ENCODE peak calls at places on chromosomes 4 and X, in four cellular contexts. One of them, this sample, is unnamed.

GRCh38 chr4:99180367-99181169 is 36.5 kb upstream of the ADH4 start:
- DNase-seq in CD14-positive monocyte: no peak
- DNase-seq in HCT116: no peak
- DNase-seq in ovary: no peak
- DNase-seq in this sample: no peak

GRCh38 chr4:174595141-174595929 is 73.0 kb upstream of the HPGD start:
- DNase-seq in HCT116: no peak
- DNase-seq in ovary: no peak
- DNase-seq in CD14-positive monocyte: no peak
- DNase-seq in this sample: no peak

GRCh38 chr4:2830632-2831610 is 12.7 kb upstream of the ADD1 start:
- DNase-seq in HCT116: no peak
- DNase-seq in CD14-positive monocyte: peak
- DNase-seq in ovary: no peak
- DNase-seq in this sample: no peak

GRCh38 chr4:163590609-163591264 is 96.2 kb downstream of the TMA16 start:
- DNase-seq in CD14-positive monocyte: no peak
- DNase-seq in HCT116: no peak
- DNase-seq in ovary: no peak
- DNase-seq in this sample: no peak

GRCh38 chrX:82237328-82237727 is 1035.4 kb downstream of the SH3BGRL start:
- DNase-seq in HCT116: no peak
- DNase-seq in CD14-positive monocyte: no peak
- DNase-seq in ovary: no peak
- DNase-seq in this sample: no peak

GRCh38 chr4:31204895-31205294 is 484.7 kb downstream of the PCDH7 start:
- DNase-seq in CD14-positive monocyte: no peak
- DNase-seq in ovary: no peak
- DNase-seq in HCT116: no peak
- DNase-seq in this sample: no peak

GRCh38 chr4:167831853-167832252 is 260.5 kb upstream of the ANXA10 start:
- DNase-seq in HCT116: no peak
- DNase-seq in CD14-positive monocyte: no peak
- DNase-seq in ovary: no peak
- DNase-seq in this sample: no peak

GRCh38 chr4:143248827-143249226 is 64.1 kb downstream of the USP38 start:
- DNase-seq in ovary: no peak
- DNase-seq in HCT116: no peak
- DNase-seq in CD14-positive monocyte: no peak
- DNase-seq in this sample: no peak

GRCh38 chrX:22338740-22339139 is 66.0 kb downstream of the CBLL2 start:
- DNase-seq in ovary: no peak
- DNase-seq in CD14-positive monocyte: no peak
- DNase-seq in HCT116: no peak
- DNase-seq in this sample: no peak

GRCh38 chr4:24535399-24535798 is 49.0 kb downstream of the DHX15 start:
- DNase-seq in CD14-positive monocyte: no peak
- DNase-seq in HCT116: no peak
- DNase-seq in ovary: no peak
- DNase-seq in this sample: no peak

GRCh38 chr4:109254845-109255244 is 47.6 kb downstream of the COL25A1 start:
- DNase-seq in CD14-positive monocyte: no peak
- DNase-seq in ovary: no peak
- DNase-seq in HCT116: no peak
- DNase-seq in this sample: no peak

GRCh38 chrX:135453381-135453780 is 31.6 kb downstream of the SMIM10L2A start:
- DNase-seq in HCT116: no peak
- DNase-seq in CD14-positive monocyte: no peak
- DNase-seq in ovary: no peak
- DNase-seq in this sample: no peak

GRCh38 chrX:136863826-136864225 is 16.7 kb downstream of the RBMX start:
- DNase-seq in CD14-positive monocyte: no peak
- DNase-seq in ovary: no peak
- DNase-seq in HCT116: no peak
- DNase-seq in this sample: no peak

GRCh38 chrX:71616672-71617529 is 1.4 kb downstream of the CXCR3 start:
- DNase-seq in CD14-positive monocyte: no peak
- DNase-seq in ovary: no peak
- DNase-seq in HCT116: no peak
- DNase-seq in this sample: no peak

GRCh38 chr4:38667005-38667771 is 3.2 kb downstream of the KLF3 start:
- DNase-seq in HCT116: peak
- DNase-seq in ovary: peak
- DNase-seq in CD14-positive monocyte: peak
- DNase-seq in this sample: no peak

GRCh38 chr4:173834151-173834550 is 304.1 kb upstream of the HAND2 start:
- DNase-seq in ovary: no peak
- DNase-seq in HCT116: peak
- DNase-seq in CD14-positive monocyte: no peak
- DNase-seq in this sample: no peak

GRCh38 chr4:56425518-56425917 is 9.9 kb downstream of the PPAT start:
- DNase-seq in ovary: no peak
- DNase-seq in HCT116: no peak
- DNase-seq in CD14-positive monocyte: no peak
- DNase-seq in this sample: no peak

GRCh38 chr4:179029683-179030082 is 1587.4 kb upstream of the AGA start:
- DNase-seq in CD14-positive monocyte: no peak
- DNase-seq in ovary: no peak
- DNase-seq in HCT116: no peak
- DNase-seq in this sample: no peak

GRCh38 chr4:8144359-8144758 is 14.3 kb downstream of the ABLIM2 start:
- DNase-seq in CD14-positive monocyte: no peak
- DNase-seq in HCT116: no peak
- DNase-seq in ovary: no peak
- DNase-seq in this sample: no peak

GRCh38 chrX:110442631-110443030 is 84.0 kb downstream of the RTL9 start:
- DNase-seq in ovary: no peak
- DNase-seq in HCT116: no peak
- DNase-seq in CD14-positive monocyte: no peak
- DNase-seq in this sample: no peak

GRCh38 chrX:39063702-39064101 is 262.4 kb downstream of the MID1IP1 start:
- DNase-seq in CD14-positive monocyte: no peak
- DNase-seq in HCT116: no peak
- DNase-seq in ovary: no peak
- DNase-seq in this sample: no peak

GRCh38 chrX:34656842-34657780 is at the start of gene TMEM47:
- DNase-seq in CD14-positive monocyte: no peak
- DNase-seq in HCT116: no peak
- DNase-seq in ovary: peak
- DNase-seq in this sample: peak

GRCh38 chrX:38061335-38061734 is 55.0 kb downstream of the SYTL5 start:
- DNase-seq in CD14-positive monocyte: no peak
- DNase-seq in HCT116: peak
- DNase-seq in ovary: no peak
- DNase-seq in this sample: no peak

GRCh38 chr4:125679989-125680388 is 365.2 kb downstream of the FAT4 start:
- DNase-seq in ovary: no peak
- DNase-seq in CD14-positive monocyte: no peak
- DNase-seq in HCT116: no peak
- DNase-seq in this sample: no peak

GRCh38 chrX:12115377-12115776 is 22.9 kb upstream of the FRMPD4 start:
- DNase-seq in ovary: no peak
- DNase-seq in CD14-positive monocyte: no peak
- DNase-seq in HCT116: no peak
- DNase-seq in this sample: no peak

GRCh38 chr4:186820371-186820990 is 96.8 kb upstream of the FAT1 start:
- DNase-seq in CD14-positive monocyte: no peak
- DNase-seq in ovary: peak
- DNase-seq in HCT116: peak
- DNase-seq in this sample: peak

GRCh38 chr4:2689825-2690700 is 66.1 kb downstream of the TNIP2 start:
- DNase-seq in HCT116: no peak
- DNase-seq in ovary: no peak
- DNase-seq in CD14-positive monocyte: peak
- DNase-seq in this sample: no peak

GRCh38 chr4:70544279-70544870 is 26.0 kb downstream of the AMTN start:
- DNase-seq in HCT116: peak
- DNase-seq in CD14-positive monocyte: no peak
- DNase-seq in ovary: no peak
- DNase-seq in this sample: no peak
- TF ChIP-seq CTCF in HCT116: peak
- TF ChIP-seq CTCF in CD14-positive monocyte: peak
- TF ChIP-seq CTCF in ovary: no peak
- TF ChIP-seq CTCF in this sample: peak

GRCh38 chr4:150145090-150145949 is 67.1 kb downstream of the DCLK2 start:
- DNase-seq in HCT116: no peak
- DNase-seq in CD14-positive monocyte: no peak
- DNase-seq in ovary: no peak
- DNase-seq in this sample: no peak
- TF ChIP-seq CTCF in HCT116: peak
- TF ChIP-seq CTCF in CD14-positive monocyte: no peak
- TF ChIP-seq CTCF in ovary: no peak
- TF ChIP-seq CTCF in this sample: peak

GRCh38 chrX:114650351-114650750 is 66.5 kb downstream of the HTR2C start:
- DNase-seq in HCT116: no peak
- DNase-seq in ovary: no peak
- DNase-seq in CD14-positive monocyte: no peak
- DNase-seq in this sample: no peak
- TF ChIP-seq CTCF in HCT116: no peak
- TF ChIP-seq CTCF in ovary: no peak
- TF ChIP-seq CTCF in CD14-positive monocyte: no peak
- TF ChIP-seq CTCF in this sample: no peak

GRCh38 chr4:10381146-10381545 is 76.1 kb downstream of the ZNF518B start:
- DNase-seq in HCT116: no peak
- DNase-seq in ovary: no peak
- DNase-seq in CD14-positive monocyte: no peak
- DNase-seq in this sample: no peak
- TF ChIP-seq CTCF in HCT116: no peak
- TF ChIP-seq CTCF in ovary: no peak
- TF ChIP-seq CTCF in CD14-positive monocyte: no peak
- TF ChIP-seq CTCF in this sample: no peak

DNA sequence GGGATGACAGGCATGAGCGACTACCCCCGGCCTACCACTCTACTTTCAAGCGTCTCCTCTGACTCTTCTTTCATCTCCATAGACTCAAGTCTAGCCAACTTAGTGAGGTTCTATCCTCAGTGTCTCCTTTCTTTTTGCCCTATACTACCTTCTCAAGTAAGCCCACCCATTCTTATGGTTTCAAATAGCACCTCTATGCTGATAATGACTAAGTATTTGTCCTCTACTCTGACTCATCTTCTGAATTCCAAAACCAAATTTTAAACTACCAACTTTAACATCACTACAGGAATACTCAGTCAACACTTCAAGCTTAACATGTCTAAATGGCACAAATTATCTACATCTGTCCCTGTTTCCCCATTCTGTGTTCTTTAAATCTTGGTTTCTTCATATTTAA is 47.8 kb downstream of the ELF2 start:
- DNase-seq in CD14-positive monocyte: no peak
- DNase-seq in HCT116: no peak
- DNase-seq in ovary: no peak
- DNase-seq in this sample: no peak
- TF ChIP-seq CTCF in CD14-positive monocyte: no peak
- TF ChIP-seq CTCF in HCT116: no peak
- TF ChIP-seq CTCF in ovary: no peak
- TF ChIP-seq CTCF in this sample: no peak